ENCODE peak calls at places on chromosomes 16 and 17, in ten cellular contexts. One of them, this sample, is unnamed.

GRCh38 chr16:66503030-66503429 is 46.9 kb downstream of the TK2 start:
- DNase-seq in neural progenitor cell: no peak
- DNase-seq in AG04449: no peak
- DNase-seq in cardiac muscle cell: no peak
- DNase-seq in NCI-H345: no peak
- DNase-seq in MG63: no peak
- DNase-seq in activated CD4-positive, alpha-beta T cell treated with anti-CD3 and anti-CD28 coated beads for 36 hours: no peak
- DNase-seq in left lung: no peak
- DNase-seq in stomach: no peak
- DNase-seq in NCI-H1092 treated with DMSO at 0.1 percent for 48 hours: no peak
- DNase-seq in this sample: no peak

GRCh38 chr17:30981531-30982519 is 11.0 kb downstream of the RNF135 start:
- DNase-seq in MG63: no peak
- DNase-seq in AG04449: no peak
- DNase-seq in neural progenitor cell: no peak
- DNase-seq in left lung: no peak
- DNase-seq in cardiac muscle cell: no peak
- DNase-seq in stomach: no peak
- DNase-seq in activated CD4-positive, alpha-beta T cell treated with anti-CD3 and anti-CD28 coated beads for 36 hours: no peak
- DNase-seq in NCI-H1092 treated with DMSO at 0.1 percent for 48 hours: no peak
- DNase-seq in NCI-H345: no peak
- DNase-seq in this sample: no peak

GRCh38 chr17:15247891-15248529 is 17.1 kb downstream of the PMP22 start:
- DNase-seq in NCI-H345: no peak
- DNase-seq in MG63: no peak
- DNase-seq in activated CD4-positive, alpha-beta T cell treated with anti-CD3 and anti-CD28 coated beads for 36 hours: no peak
- DNase-seq in cardiac muscle cell: peak; percentile 32
- DNase-seq in neural progenitor cell: peak; percentile 39
- DNase-seq in left lung: no peak
- DNase-seq in NCI-H1092 treated with DMSO at 0.1 percent for 48 hours: no peak
- DNase-seq in stomach: no peak
- DNase-seq in AG04449: no peak
- DNase-seq in this sample: no peak

GRCh38 chr17:16352838-16353701 is at the start of gene CENPV:
- DNase-seq in NCI-H345: peak; percentile 80
- DNase-seq in left lung: peak; percentile 87
- DNase-seq in NCI-H1092 treated with DMSO at 0.1 percent for 48 hours: peak; percentile 67
- DNase-seq in neural progenitor cell: peak; percentile 89
- DNase-seq in activated CD4-positive, alpha-beta T cell treated with anti-CD3 and anti-CD28 coated beads for 36 hours: peak; percentile 81
- DNase-seq in cardiac muscle cell: peak; percentile 72
- DNase-seq in AG04449: no peak
- DNase-seq in stomach: peak; percentile 64
- DNase-seq in MG63: peak; percentile 39
- DNase-seq in this sample: peak; percentile 74

GRCh38 chr17:79088266-79088996 is 13.8 kb downstream of the ENGASE start:
- DNase-seq in MG63: no peak
- DNase-seq in cardiac muscle cell: no peak
- DNase-seq in stomach: no peak
- DNase-seq in NCI-H345: no peak
- DNase-seq in neural progenitor cell: no peak
- DNase-seq in activated CD4-positive, alpha-beta T cell treated with anti-CD3 and anti-CD28 coated beads for 36 hours: no peak
- DNase-seq in NCI-H1092 treated with DMSO at 0.1 percent for 48 hours: no peak
- DNase-seq in left lung: peak; percentile 51
- DNase-seq in AG04449: no peak
- DNase-seq in this sample: no peak

GRCh38 chr17:19365499-19365817 is 2.9 kb upstream of the B9D1 start:
- DNase-seq in left lung: no peak
- DNase-seq in stomach: no peak
- DNase-seq in NCI-H1092 treated with DMSO at 0.1 percent for 48 hours: no peak
- DNase-seq in cardiac muscle cell: no peak
- DNase-seq in activated CD4-positive, alpha-beta T cell treated with anti-CD3 and anti-CD28 coated beads for 36 hours: no peak
- DNase-seq in NCI-H345: no peak
- DNase-seq in MG63: no peak
- DNase-seq in neural progenitor cell: no peak
- DNase-seq in AG04449: no peak
- DNase-seq in this sample: no peak

GRCh38 chr17:8019161-8019560 is 16.7 kb downstream of the GUCY2D start:
- DNase-seq in AG04449: no peak
- DNase-seq in left lung: no peak
- DNase-seq in stomach: no peak
- DNase-seq in MG63: no peak
- DNase-seq in cardiac muscle cell: no peak
- DNase-seq in activated CD4-positive, alpha-beta T cell treated with anti-CD3 and anti-CD28 coated beads for 36 hours: no peak
- DNase-seq in NCI-H345: no peak
- DNase-seq in neural progenitor cell: peak; percentile 63
- DNase-seq in NCI-H1092 treated with DMSO at 0.1 percent for 48 hours: no peak
- DNase-seq in this sample: no peak

GRCh38 chr16:50640919-50641817 is 39.9 kb downstream of the SNX20 start:
- DNase-seq in NCI-H345: no peak
- DNase-seq in stomach: no peak
- DNase-seq in left lung: no peak
- DNase-seq in neural progenitor cell: no peak
- DNase-seq in MG63: no peak
- DNase-seq in NCI-H1092 treated with DMSO at 0.1 percent for 48 hours: no peak
- DNase-seq in cardiac muscle cell: no peak
- DNase-seq in AG04449: no peak
- DNase-seq in activated CD4-positive, alpha-beta T cell treated with anti-CD3 and anti-CD28 coated beads for 36 hours: no peak
- DNase-seq in this sample: no peak

GRCh38 chr17:57703273-57703672 is 41.8 kb downstream of the CCDC182 start:
- DNase-seq in AG04449: no peak
- DNase-seq in cardiac muscle cell: no peak
- DNase-seq in neural progenitor cell: no peak
- DNase-seq in left lung: no peak
- DNase-seq in NCI-H1092 treated with DMSO at 0.1 percent for 48 hours: no peak
- DNase-seq in NCI-H345: no peak
- DNase-seq in stomach: no peak
- DNase-seq in MG63: no peak
- DNase-seq in activated CD4-positive, alpha-beta T cell treated with anti-CD3 and anti-CD28 coated beads for 36 hours: no peak
- DNase-seq in this sample: no peak

GRCh38 chr16:64964126-64964540 is 157.7 kb downstream of the CDH11 start:
- DNase-seq in MG63: no peak
- DNase-seq in neural progenitor cell: no peak
- DNase-seq in activated CD4-positive, alpha-beta T cell treated with anti-CD3 and anti-CD28 coated beads for 36 hours: no peak
- DNase-seq in cardiac muscle cell: no peak
- DNase-seq in AG04449: peak; percentile 49
- DNase-seq in stomach: no peak
- DNase-seq in NCI-H1092 treated with DMSO at 0.1 percent for 48 hours: no peak
- DNase-seq in left lung: no peak
- DNase-seq in NCI-H345: no peak
- DNase-seq in this sample: no peak

GRCh38 chr16:48126801-48127644 is 28.8 kb downstream of the ABCC12 start:
- DNase-seq in left lung: peak; percentile 81
- DNase-seq in stomach: peak; percentile 78
- DNase-seq in activated CD4-positive, alpha-beta T cell treated with anti-CD3 and anti-CD28 coated beads for 36 hours: no peak
- DNase-seq in NCI-H345: peak; percentile 67
- DNase-seq in neural progenitor cell: no peak
- DNase-seq in cardiac muscle cell: peak; percentile 5
- DNase-seq in MG63: peak; percentile 87
- DNase-seq in AG04449: peak; percentile 100
- DNase-seq in NCI-H1092 treated with DMSO at 0.1 percent for 48 hours: peak; percentile 88
- DNase-seq in this sample: no peak

GRCh38 chr17:12128946-12129345 is 108.3 kb downstream of the MAP2K4 start:
- DNase-seq in NCI-H345: no peak
- DNase-seq in NCI-H1092 treated with DMSO at 0.1 percent for 48 hours: no peak
- DNase-seq in stomach: no peak
- DNase-seq in MG63: no peak
- DNase-seq in activated CD4-positive, alpha-beta T cell treated with anti-CD3 and anti-CD28 coated beads for 36 hours: no peak
- DNase-seq in neural progenitor cell: no peak
- DNase-seq in cardiac muscle cell: no peak
- DNase-seq in AG04449: no peak
- DNase-seq in left lung: no peak
- DNase-seq in this sample: no peak

GRCh38 chr16:25063102-25063501 is 47.9 kb upstream of the ARHGAP17 start:
- DNase-seq in left lung: no peak
- DNase-seq in AG04449: no peak
- DNase-seq in neural progenitor cell: no peak
- DNase-seq in cardiac muscle cell: no peak
- DNase-seq in NCI-H1092 treated with DMSO at 0.1 percent for 48 hours: no peak
- DNase-seq in MG63: no peak
- DNase-seq in stomach: no peak
- DNase-seq in activated CD4-positive, alpha-beta T cell treated with anti-CD3 and anti-CD28 coated beads for 36 hours: peak; percentile 54
- DNase-seq in NCI-H345: no peak
- DNase-seq in this sample: no peak

GRCh38 chr16:89170346-89171215 is 967 bp upstream of the CDH15 start:
- DNase-seq in NCI-H1092 treated with DMSO at 0.1 percent for 48 hours: peak; percentile 20
- DNase-seq in MG63: no peak
- DNase-seq in stomach: peak; percentile 64
- DNase-seq in left lung: peak; percentile 86
- DNase-seq in activated CD4-positive, alpha-beta T cell treated with anti-CD3 and anti-CD28 coated beads for 36 hours: peak; percentile 60
- DNase-seq in cardiac muscle cell: no peak
- DNase-seq in neural progenitor cell: no peak
- DNase-seq in NCI-H345: peak; percentile 61
- DNase-seq in AG04449: no peak
- DNase-seq in this sample: no peak

GRCh38 chr16:3740934-3741333 is 23.6 kb upstream of the TRAP1 start:
- DNase-seq in stomach: no peak
- DNase-seq in NCI-H345: no peak
- DNase-seq in neural progenitor cell: no peak
- DNase-seq in AG04449: no peak
- DNase-seq in left lung: no peak
- DNase-seq in NCI-H1092 treated with DMSO at 0.1 percent for 48 hours: no peak
- DNase-seq in activated CD4-positive, alpha-beta T cell treated with anti-CD3 and anti-CD28 coated beads for 36 hours: no peak
- DNase-seq in MG63: no peak
- DNase-seq in cardiac muscle cell: no peak
- DNase-seq in this sample: no peak

GRCh38 chr17:3979276-3979583 is 15.0 kb upstream of the ATP2A3 start:
- DNase-seq in NCI-H345: no peak
- DNase-seq in NCI-H1092 treated with DMSO at 0.1 percent for 48 hours: no peak
- DNase-seq in stomach: no peak
- DNase-seq in cardiac muscle cell: no peak
- DNase-seq in MG63: no peak
- DNase-seq in AG04449: no peak
- DNase-seq in left lung: no peak
- DNase-seq in neural progenitor cell: no peak
- DNase-seq in activated CD4-positive, alpha-beta T cell treated with anti-CD3 and anti-CD28 coated beads for 36 hours: no peak
- DNase-seq in this sample: no peak

GRCh38 chr17:38861399-38861843 is 7.9 kb upstream of the RPL23 start:
- DNase-seq in AG04449: no peak
- DNase-seq in NCI-H345: no peak
- DNase-seq in MG63: no peak
- DNase-seq in activated CD4-positive, alpha-beta T cell treated with anti-CD3 and anti-CD28 coated beads for 36 hours: peak; percentile 63
- DNase-seq in neural progenitor cell: no peak
- DNase-seq in left lung: no peak
- DNase-seq in cardiac muscle cell: no peak
- DNase-seq in NCI-H1092 treated with DMSO at 0.1 percent for 48 hours: peak; percentile 19
- DNase-seq in stomach: no peak
- DNase-seq in this sample: no peak

GRCh38 chr16:31215287-31216115 is 1.4 kb downstream of the PYDC1 start:
- DNase-seq in MG63: peak; percentile 68
- DNase-seq in left lung: peak; percentile 92
- DNase-seq in activated CD4-positive, alpha-beta T cell treated with anti-CD3 and anti-CD28 coated beads for 36 hours: peak; percentile 45
- DNase-seq in neural progenitor cell: peak; percentile 94
- DNase-seq in cardiac muscle cell: peak; percentile 84
- DNase-seq in NCI-H345: peak; percentile 26
- DNase-seq in AG04449: no peak
- DNase-seq in stomach: peak; percentile 64
- DNase-seq in NCI-H1092 treated with DMSO at 0.1 percent for 48 hours: no peak
- DNase-seq in this sample: peak; percentile 96

GRCh38 chr16:10971560-10971961 is 27.2 kb downstream of the CLEC16A start:
- DNase-seq in activated CD4-positive, alpha-beta T cell treated with anti-CD3 and anti-CD28 coated beads for 36 hours: peak; percentile 47
- DNase-seq in MG63: peak; percentile 57
- DNase-seq in NCI-H345: peak; percentile 47
- DNase-seq in left lung: no peak
- DNase-seq in cardiac muscle cell: peak; percentile 79
- DNase-seq in neural progenitor cell: peak; percentile 86
- DNase-seq in AG04449: peak; percentile 75
- DNase-seq in stomach: no peak
- DNase-seq in NCI-H1092 treated with DMSO at 0.1 percent for 48 hours: peak; percentile 64
- DNase-seq in this sample: peak; percentile 32

This sample was measured in HuH-7.